ENCODE peak calls at places on chromosome 17, in six cellular contexts. One of them, this sample, is unnamed.

GRCh38 chr17:30332057-30332542 is 1.8 kb downstream of the TMIGD1 start:
- DNase-seq in trophoblast cell: no peak
- DNase-seq in IMR-90: peak
- DNase-seq in neuronal stem cell: no peak
- DNase-seq in mesenchymal stem cell: peak
- DNase-seq in H1: no peak
- DNase-seq in this sample: no peak

GRCh38 chr17:45818041-45818440 is 26.6 kb upstream of the SPPL2C start:
- DNase-seq in trophoblast cell: no peak
- DNase-seq in IMR-90: no peak
- DNase-seq in neuronal stem cell: no peak
- DNase-seq in mesenchymal stem cell: no peak
- DNase-seq in H1: no peak
- DNase-seq in this sample: no peak

GRCh38 chr17:34307110-34307509 is 12.1 kb upstream of the CCL8 start:
- DNase-seq in trophoblast cell: peak
- DNase-seq in IMR-90: peak
- DNase-seq in neuronal stem cell: no peak
- DNase-seq in mesenchymal stem cell: peak
- DNase-seq in H1: no peak
- DNase-seq in this sample: no peak

GRCh38 chr17:33118391-33118790 is 126.7 kb downstream of the SPACA3 start:
- DNase-seq in trophoblast cell: no peak
- DNase-seq in IMR-90: no peak
- DNase-seq in neuronal stem cell: no peak
- DNase-seq in mesenchymal stem cell: no peak
- DNase-seq in H1: no peak
- DNase-seq in this sample: no peak

GRCh38 chr17:19713901-19714361 is 2.5 kb downstream of the SLC47A2 start:
- DNase-seq in trophoblast cell: no peak
- DNase-seq in IMR-90: no peak
- DNase-seq in neuronal stem cell: no peak
- DNase-seq in mesenchymal stem cell: no peak
- DNase-seq in H1: no peak
- DNase-seq in this sample: no peak

GRCh38 chr17:17467720-17468119 is 9.1 kb upstream of the MED9 start:
- DNase-seq in trophoblast cell: no peak
- DNase-seq in IMR-90: peak
- DNase-seq in neuronal stem cell: no peak
- DNase-seq in mesenchymal stem cell: no peak
- DNase-seq in H1: no peak
- DNase-seq in this sample: no peak

GRCh38 chr17:40452074-40452787 is 9.0 kb downstream of the IGFBP4 start:
- DNase-seq in trophoblast cell: no peak
- DNase-seq in IMR-90: peak
- DNase-seq in neuronal stem cell: no peak
- DNase-seq in mesenchymal stem cell: peak
- DNase-seq in H1: no peak
- DNase-seq in this sample: no peak

GRCh38 chr17:4488989-4489595 is 9.6 kb upstream of the SPNS2 start:
- DNase-seq in trophoblast cell: peak
- DNase-seq in IMR-90: no peak
- DNase-seq in neuronal stem cell: no peak
- DNase-seq in mesenchymal stem cell: no peak
- DNase-seq in H1: no peak
- DNase-seq in this sample: no peak

GRCh38 chr17:70905796-70906195 is 736.5 kb downstream of the KCNJ2 start:
- DNase-seq in trophoblast cell: no peak
- DNase-seq in IMR-90: peak
- DNase-seq in neuronal stem cell: no peak
- DNase-seq in mesenchymal stem cell: peak
- DNase-seq in H1: no peak
- DNase-seq in this sample: no peak

GRCh38 chr17:61669522-61669921 is 78.5 kb upstream of the NACA2 start:
- DNase-seq in trophoblast cell: no peak
- DNase-seq in IMR-90: no peak
- DNase-seq in neuronal stem cell: no peak
- DNase-seq in mesenchymal stem cell: no peak
- DNase-seq in H1: no peak
- DNase-seq in this sample: no peak

GRCh38 chr17:72476575-72476986 is 355.8 kb downstream of the SOX9 start:
- DNase-seq in trophoblast cell: no peak
- DNase-seq in IMR-90: no peak
- DNase-seq in neuronal stem cell: peak
- DNase-seq in mesenchymal stem cell: no peak
- DNase-seq in H1: peak
- DNase-seq in this sample: peak

GRCh38 chr17:60676758-60677307 is 818 bp upstream of the BCAS3 start:
- DNase-seq in trophoblast cell: peak
- DNase-seq in IMR-90: no peak
- DNase-seq in neuronal stem cell: no peak
- DNase-seq in mesenchymal stem cell: no peak
- DNase-seq in H1: no peak
- DNase-seq in this sample: no peak

GRCh38 chr17:45229681-45230409 is 8.2 kb downstream of the FMNL1 start:
- DNase-seq in trophoblast cell: peak
- DNase-seq in IMR-90: no peak
- DNase-seq in neuronal stem cell: no peak
- DNase-seq in mesenchymal stem cell: no peak
- DNase-seq in H1: no peak
- DNase-seq in this sample: no peak

GRCh38 chr17:63433746-63434591 is 12.1 kb downstream of the CYB561 start:
- DNase-seq in trophoblast cell: peak
- DNase-seq in IMR-90: peak
- DNase-seq in neuronal stem cell: no peak
- DNase-seq in mesenchymal stem cell: peak
- DNase-seq in H1: no peak
- DNase-seq in this sample: no peak

GRCh38 chr17:8994319-8994718 is 27.0 kb upstream of the NTN1 start:
- DNase-seq in trophoblast cell: peak
- DNase-seq in IMR-90: peak
- DNase-seq in neuronal stem cell: peak
- DNase-seq in mesenchymal stem cell: peak
- DNase-seq in H1: peak
- DNase-seq in this sample: peak

GRCh38 chr17:76816590-76817135 is 51.5 kb upstream of the MGAT5B start:
- DNase-seq in trophoblast cell: peak
- DNase-seq in IMR-90: peak
- DNase-seq in neuronal stem cell: peak
- DNase-seq in mesenchymal stem cell: peak
- DNase-seq in H1: peak
- DNase-seq in this sample: peak

DNA sequence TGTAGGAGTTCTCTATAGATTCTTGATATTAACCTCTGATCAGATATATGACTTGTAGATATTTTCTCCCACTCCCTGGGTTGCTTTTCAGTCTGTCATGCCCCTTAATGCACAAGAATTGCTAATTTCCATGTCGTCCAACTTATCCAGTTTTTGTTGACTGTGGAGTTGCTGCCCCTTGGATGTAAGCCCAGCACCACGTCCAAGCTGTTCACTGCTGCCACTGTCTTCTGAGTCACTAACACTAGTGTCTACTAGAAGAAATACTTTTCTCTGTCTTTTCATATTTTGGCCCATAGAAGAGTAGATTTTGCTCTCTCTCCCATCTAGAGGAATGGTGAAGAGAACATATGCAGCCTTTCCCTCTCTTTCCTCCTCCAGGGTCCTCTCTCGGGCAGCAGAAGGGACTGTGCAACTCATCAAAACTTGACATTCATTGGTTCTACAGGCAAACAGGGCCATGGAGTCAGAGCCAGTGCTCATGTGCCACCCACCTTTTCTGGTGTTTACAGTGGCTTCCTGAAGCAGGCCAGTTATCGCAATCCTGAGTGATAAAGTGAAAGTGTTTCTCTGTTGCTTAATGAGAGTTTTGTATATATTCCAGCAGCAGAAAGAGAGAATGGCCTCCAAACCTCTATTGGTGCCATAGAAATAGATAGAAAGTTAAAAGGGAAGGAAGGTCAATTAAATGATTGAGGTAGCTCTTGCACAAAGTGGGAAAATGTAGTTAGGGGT is 22.6 kb upstream of the PMP22 start:
- DNase-seq in trophoblast cell: no peak
- DNase-seq in IMR-90: peak
- DNase-seq in neuronal stem cell: no peak
- DNase-seq in mesenchymal stem cell: peak
- DNase-seq in H1: no peak
- DNase-seq in this sample: no peak
- H4K91ac ChIP-seq in trophoblast cell: no peak
- H4K91ac ChIP-seq in IMR-90: no peak
- H4K91ac ChIP-seq in neuronal stem cell: no peak
- H4K91ac ChIP-seq in mesenchymal stem cell: no peak
- H4K91ac ChIP-seq in H1: no peak
- H4K91ac ChIP-seq in this sample: no peak

DNA sequence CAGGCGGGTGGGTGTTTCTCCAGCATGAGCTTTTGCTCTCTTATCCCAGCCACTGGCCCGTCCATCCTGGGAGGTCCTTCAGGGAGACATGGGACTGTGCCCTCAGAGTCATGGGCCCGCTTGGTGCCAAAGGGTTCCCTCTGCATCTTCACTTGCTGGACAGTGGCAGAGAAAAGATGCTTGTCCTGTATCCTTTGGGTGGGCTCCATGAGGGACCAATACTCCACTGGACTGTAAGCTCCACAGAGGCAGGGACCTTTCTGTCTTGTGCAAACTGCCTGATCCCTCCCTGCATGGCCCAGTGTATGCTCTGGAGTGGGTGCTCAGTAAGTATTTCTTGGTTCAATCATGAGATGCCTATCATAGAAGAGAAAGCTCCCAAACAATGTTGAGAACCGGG is 184.8 kb upstream of the WSCD1 start:
- DNase-seq in trophoblast cell: no peak
- DNase-seq in IMR-90: no peak
- DNase-seq in neuronal stem cell: no peak
- DNase-seq in mesenchymal stem cell: no peak
- DNase-seq in H1: no peak
- DNase-seq in this sample: peak
- H2AFZ ChIP-seq in trophoblast cell: no peak
- H2AFZ ChIP-seq in IMR-90: no peak
- H2AFZ ChIP-seq in neuronal stem cell: no peak
- H2AFZ ChIP-seq in mesenchymal stem cell: no peak
- H2AFZ ChIP-seq in H1: no peak
- H2AFZ ChIP-seq in this sample: no peak

GRCh38 chr17:79163071-79163470 is 88.4 kb downstream of the ENGASE start:
- DNase-seq in trophoblast cell: no peak
- DNase-seq in IMR-90: no peak
- DNase-seq in neuronal stem cell: no peak
- DNase-seq in mesenchymal stem cell: no peak
- DNase-seq in H1: no peak
- DNase-seq in this sample: no peak
- H4K91ac ChIP-seq in trophoblast cell: no peak
- H4K91ac ChIP-seq in IMR-90: no peak
- H4K91ac ChIP-seq in neuronal stem cell: no peak
- H4K91ac ChIP-seq in mesenchymal stem cell: no peak
- H4K91ac ChIP-seq in H1: no peak
- H4K91ac ChIP-seq in this sample: no peak

DNA sequence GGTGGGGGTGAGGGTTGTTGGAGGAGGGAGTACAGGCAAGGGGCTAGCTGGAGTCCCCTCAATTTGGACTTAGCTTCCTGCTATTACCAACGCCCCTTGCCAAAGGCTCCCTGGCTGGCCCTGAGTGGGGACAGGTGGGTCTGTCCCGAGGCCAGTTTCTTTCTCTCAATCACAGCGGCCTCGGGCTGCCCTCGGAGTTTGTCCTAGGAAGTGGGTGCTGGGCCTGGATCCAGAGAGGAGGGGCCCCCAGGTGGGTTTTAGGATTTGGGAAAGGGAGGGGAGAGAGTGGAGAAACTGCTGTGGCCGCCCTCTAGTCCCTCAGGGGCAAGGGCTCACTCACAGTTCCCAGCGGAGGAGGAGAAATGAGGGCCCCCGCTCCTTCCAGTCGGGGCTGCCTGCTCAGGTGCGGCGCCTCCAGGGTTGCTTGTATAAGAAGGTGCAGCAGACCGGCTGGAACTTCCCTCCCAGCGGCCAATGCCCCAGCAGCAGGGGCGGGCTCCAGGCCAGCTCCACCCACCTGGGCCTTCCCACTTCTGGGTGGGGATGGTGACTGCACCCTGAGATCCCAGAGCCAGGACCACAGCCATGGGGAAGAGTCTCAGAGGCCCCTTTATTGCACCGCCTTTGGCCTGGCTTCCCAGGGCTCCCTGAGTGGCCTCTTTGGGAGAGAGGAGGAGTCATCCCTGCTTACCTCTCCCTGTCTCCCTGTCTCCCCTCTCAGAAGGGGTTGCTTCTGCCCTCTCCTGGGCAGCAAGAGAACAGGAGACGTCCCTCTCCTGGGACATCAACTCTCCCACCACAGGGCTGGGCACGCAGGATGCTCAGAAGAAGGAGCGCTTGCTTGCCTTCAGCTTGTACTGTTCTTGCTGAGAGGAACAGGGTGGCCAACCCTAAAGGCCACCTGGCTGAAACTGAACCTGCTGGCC is 112.0 kb upstream of the SMURF2 start:
- DNase-seq in trophoblast cell: peak
- DNase-seq in IMR-90: peak
- DNase-seq in neuronal stem cell: no peak
- DNase-seq in mesenchymal stem cell: peak
- DNase-seq in H1: peak
- DNase-seq in this sample: peak
- H2AFZ ChIP-seq in trophoblast cell: peak
- H2AFZ ChIP-seq in IMR-90: peak
- H2AFZ ChIP-seq in neuronal stem cell: peak
- H2AFZ ChIP-seq in mesenchymal stem cell: no peak
- H2AFZ ChIP-seq in H1: no peak
- H2AFZ ChIP-seq in this sample: no peak

GRCh38 chr17:80753946-80754345 is 209.3 kb downstream of the RPTOR start:
- DNase-seq in trophoblast cell: no peak
- DNase-seq in IMR-90: no peak
- DNase-seq in neuronal stem cell: no peak
- DNase-seq in mesenchymal stem cell: no peak
- DNase-seq in H1: no peak
- DNase-seq in this sample: no peak
- H4K91ac ChIP-seq in trophoblast cell: peak
- H4K91ac ChIP-seq in IMR-90: peak
- H4K91ac ChIP-seq in neuronal stem cell: no peak
- H4K91ac ChIP-seq in mesenchymal stem cell: no peak
- H4K91ac ChIP-seq in H1: no peak
- H4K91ac ChIP-seq in this sample: no peak

GRCh38 chr17:39231587-39232551 is 6.1 kb upstream of the STAC2 start:
- DNase-seq in trophoblast cell: peak
- DNase-seq in IMR-90: peak
- DNase-seq in neuronal stem cell: no peak
- DNase-seq in mesenchymal stem cell: peak
- DNase-seq in H1: no peak
- DNase-seq in this sample: peak
- H2AFZ ChIP-seq in trophoblast cell: no peak
- H2AFZ ChIP-seq in IMR-90: peak
- H2AFZ ChIP-seq in neuronal stem cell: peak
- H2AFZ ChIP-seq in mesenchymal stem cell: no peak
- H2AFZ ChIP-seq in H1: peak
- H2AFZ ChIP-seq in this sample: no peak

This sample was measured in H9.